ENCODE peak calls at places on chromosomes 16 and 17, in seven cellular contexts. B is astrocyte of the spinal cord; N is naive B cell; R is stimulated activated CD8-positive, alpha-beta memory T cell treated with anti-CD3 and anti-CD28 coated beads, Interleukin-12 subunit alpha, Interleukin-12 subunit beta, amount 100 ng/mL, for 4 hours; G is left colon; L is suprapubic skin; T is T-helper 17 cell. X is an unnamed sample.

GRCh38 chr16:13084331-13084730 is 182.9 kb downstream of the SHISA9 start:
- DNase-seq in B (no peak), N (no peak), R (no peak), G (no peak), L (no peak), T (no peak), X (no peak)

GRCh38 chr17:12422632-12423031 is 243.1 kb upstream of the MYOCD start:
- DNase-seq in B (no peak), N (no peak), R (no peak), G (peak), L (no peak), T (no peak), X (no peak)

GRCh38 chr16:2475413-2476344 is 752 bp downstream of the TBC1D24 start:
- DNase-seq in B (no peak), N (no peak), R (peak), G (peak), L (no peak), T (no peak), X (no peak)

GRCh38 chr17:58172369-58173071 is 5.7 kb downstream of the OR4D2 start:
- DNase-seq in B (peak), N (no peak), R (no peak), G (no peak), L (no peak), T (no peak), X (peak)

GRCh38 chr16:64412578-64413280 is 709.1 kb downstream of the CDH11 start:
- DNase-seq in B (peak), N (no peak), R (no peak), G (no peak), L (no peak), T (no peak), X (no peak)

GRCh38 chr16:82700541-82701240 is 73.9 kb downstream of the CDH13 start:
- DNase-seq in B (peak), N (no peak), R (no peak), G (no peak), L (no peak), T (no peak), X (no peak)

GRCh38 chr16:49621240-49622083 is 234.4 kb downstream of the ZNF423 start:
- DNase-seq in B (peak), N (no peak), R (no peak), G (no peak), L (peak), T (no peak), X (no peak)

GRCh38 chr17:48604770-48605329 is at the start of gene HOXB6:
- DNase-seq in B (peak), N (no peak), R (no peak), G (peak), L (no peak), T (no peak), X (no peak)

GRCh38 chr16:67719778-67720144 is 645 bp upstream of the GFOD2 start:
- DNase-seq in B (peak), N (no peak), R (no peak), G (peak), L (no peak), T (no peak), X (no peak)

GRCh38 chr16:68062910-68063393 is 22.2 kb upstream of the NFATC3 start:
- DNase-seq in B (no peak), N (no peak), R (no peak), G (no peak), L (no peak), T (no peak), X (peak)

GRCh38 chr16:27005386-27005785 is 61.3 kb upstream of the C16orf82 start:
- DNase-seq in B (no peak), N (no peak), R (no peak), G (no peak), L (no peak), T (no peak), X (no peak)

GRCh38 chr17:60280673-60281072 is 111.3 kb downstream of the USP32 start:
- DNase-seq in B (no peak), N (no peak), R (no peak), G (no peak), L (no peak), T (no peak), X (no peak)

GRCh38 chr17:56222255-56222654 is 69.0 kb downstream of the ANKFN1 start:
- DNase-seq in B (peak), N (no peak), R (no peak), G (no peak), L (no peak), T (no peak), X (no peak)

GRCh38 chr16:70750893-70751467 is 50.0 kb downstream of the VAC14 start:
- DNase-seq in B (peak), N (no peak), R (no peak), G (peak), L (no peak), T (no peak), X (no peak)

GRCh38 chr17:57279432-57279831 is 23.1 kb downstream of the MSI2 start:
- DNase-seq in B (peak), N (no peak), R (no peak), G (no peak), L (no peak), T (no peak), X (no peak)

GRCh38 chr17:43171761-43172487 is 910 bp downstream of the NBR1 start:
- DNase-seq in B (peak), N (no peak), R (no peak), G (peak), L (no peak), T (no peak), X (no peak)

GRCh38 chr16:9092963-9093477 is 1.6 kb downstream of the HAPSTR1 start:
- DNase-seq in B (no peak), N (no peak), R (no peak), G (peak), L (no peak), T (no peak), X (peak)

GRCh38 chr16:49635591-49636581 is 220.0 kb downstream of the ZNF423 start:
- DNase-seq in B (no peak), N (no peak), R (no peak), G (no peak), L (no peak), T (no peak), X (no peak)

GRCh38 chr17:7318121-7318860 is 3.1 kb upstream of the GPS2 start:
- DNase-seq in B (no peak), N (no peak), R (no peak), G (no peak), L (no peak), T (no peak), X (no peak)

GRCh38 chr17:82648761-82649474 is 674 bp upstream of the WDR45B start:
- DNase-seq in B (no peak), N (peak), R (no peak), G (peak), L (no peak), T (no peak), X (no peak)

GRCh38 chr17:43709210-43709609 is 47.5 kb upstream of the MEOX1 start:
- DNase-seq in B (no peak), N (peak), R (no peak), G (no peak), L (no peak), T (no peak), X (no peak)

GRCh38 chr16:72434159-72434558 is 262.2 kb upstream of the PMFBP1 start:
- DNase-seq in B (peak), N (no peak), R (no peak), G (no peak), L (no peak), T (no peak), X (no peak)

GRCh38 chr16:67406111-67406593 is 10.1 kb downstream of the ZDHHC1 start:
- DNase-seq in B (peak), N (no peak), R (no peak), G (no peak), L (no peak), T (no peak), X (no peak)

GRCh38 chr16:2196162-2196980 is at the start of gene CASKIN1:
- DNase-seq in B (no peak), N (no peak), R (no peak), G (no peak), L (no peak), T (no peak), X (no peak)

GRCh38 chr16:53949716-53950410 is 245.9 kb downstream of the FTO start:
- DNase-seq in B (no peak), N (peak), R (no peak), G (no peak), L (no peak), T (no peak), X (no peak)

GRCh38 chr17:80855968-80856862 is 135.4 kb upstream of the CHMP6 start:
- DNase-seq in B (peak), N (no peak), R (peak), G (no peak), L (no peak), T (no peak), X (peak)

GRCh38 chr17:35901776-35902175 is 21.6 kb upstream of the CCL5 start:
- DNase-seq in B (no peak), N (no peak), R (no peak), G (no peak), L (peak), T (no peak), X (no peak)

GRCh38 chr16:71358464-71359031 is at the start of gene CALB2:
- DNase-seq in B (peak), N (peak), R (peak), G (peak), L (no peak), T (peak), X (peak)

GRCh38 chr16:59783191-59783590 is 1049.1 kb upstream of the GOT2 start:
- DNase-seq in B (no peak), N (no peak), R (no peak), G (no peak), L (no peak), T (no peak), X (no peak)

GRCh38 chr17:35117984-35118383 is 1.7 kb downstream of the RAD51D start:
- DNase-seq in B (peak), N (no peak), R (no peak), G (no peak), L (no peak), T (no peak), X (no peak)

GRCh38 chr17:43723697-43724359 is 34.8 kb downstream of the SOST start:
- DNase-seq in B (peak), N (no peak), R (no peak), G (no peak), L (no peak), T (no peak), X (no peak)

GRCh38 chr17:81727324-81728031 is 15.4 kb downstream of the SLC25A10 start:
- DNase-seq in B (no peak), N (no peak), R (no peak), G (peak), L (no peak), T (no peak), X (no peak)

GRCh38 chr16:50778284-50779163 is 36.6 kb downstream of the CYLD start:
- DNase-seq in B (no peak), N (no peak), R (no peak), G (no peak), L (no peak), T (no peak), X (no peak)

GRCh38 chr16:85330694-85331188 is 218.5 kb upstream of the CIBAR2 start:
- DNase-seq in B (peak), N (peak), R (no peak), G (no peak), L (no peak), T (no peak), X (no peak)

GRCh38 chr16:74936902-74937560 is 47.9 kb downstream of the WDR59 start:
- DNase-seq in B (peak), N (no peak), R (no peak), G (no peak), L (no peak), T (no peak), X (no peak)

GRCh38 chr17:7043544-7044268 is at the start of gene SLC16A11:
- DNase-seq in B (peak), N (peak), R (no peak), G (peak), L (peak), T (no peak), X (no peak)

GRCh38 chr17:36979585-36979941 is 30.8 kb downstream of the AATF start:
- DNase-seq in B (no peak), N (no peak), R (no peak), G (no peak), L (no peak), T (no peak), X (no peak)